ENCODE peak calls at places on chromosomes 13 and 19, in seven cellular contexts. I is fibroblast of the aortic adventitia, X is psoas muscle, Y is A549, L is astrocyte of the spinal cord, Q is fibroblast of pulmonary artery, K is heart right ventricle. P is an unnamed sample.

GRCh38 chr19:39444598-39445257 is 654 bp upstream of the SUPT5H start:
- DNase-seq in I (peak), X (no peak), Y (no peak), L (no peak), Q (no peak), K (no peak), P (no peak)

GRCh38 chr19:17393914-17394313 is at the start of gene CCDC194:
- DNase-seq in I (no peak), X (no peak), Y (no peak), L (no peak), Q (no peak), K (no peak), P (no peak)

GRCh38 chr19:15196683-15197005 is 4.2 kb downstream of the NOTCH3 start:
- DNase-seq in I (no peak), X (no peak), Y (no peak), L (no peak), Q (no peak), K (no peak), P (no peak)

GRCh38 chr19:54172764-54173699 is at the start of gene TMC4:
- DNase-seq in I (peak), X (no peak), Y (peak), L (no peak), Q (no peak), K (no peak), P (peak)

GRCh38 chr19:46303702-46304397 is 7.0 kb downstream of the HIF3A start:
- DNase-seq in I (no peak), X (peak), Y (peak), L (peak), Q (peak), K (peak), P (no peak)

GRCh38 chr13:106480511-106480910 is 55.0 kb downstream of the EFNB2 start:
- DNase-seq in I (peak), X (no peak), Y (no peak), L (no peak), Q (no peak), K (no peak), P (no peak)

GRCh38 chr19:10694706-10695105 is 6.5 kb upstream of the QTRT1 start:
- DNase-seq in I (no peak), X (no peak), Y (no peak), L (no peak), Q (no peak), K (no peak), P (no peak)

GRCh38 chr19:58153386-58153785 is 2.8 kb upstream of the ZNF329 start:
- DNase-seq in I (no peak), X (no peak), Y (no peak), L (no peak), Q (no peak), K (no peak), P (no peak)

GRCh38 chr19:802497-802887 is 5.2 kb downstream of the PTBP1 start:
- DNase-seq in I (peak), X (peak), Y (no peak), L (peak), Q (no peak), K (no peak), P (no peak)

GRCh38 chr13:101942038-101942437 is 459.8 kb downstream of the FGF14 start:
- DNase-seq in I (peak), X (no peak), Y (peak), L (peak), Q (peak), K (no peak), P (no peak)

GRCh38 chr19:54160182-54160811 is 776 bp upstream of the LENG1 start:
- DNase-seq in I (peak), X (no peak), Y (no peak), L (no peak), Q (peak), K (no peak), P (no peak)

GRCh38 chr19:2355168-2356035 is 4.7 kb upstream of the TMPRSS9 start:
- DNase-seq in I (no peak), X (peak), Y (no peak), L (peak), Q (no peak), K (no peak), P (no peak)

GRCh38 chr19:49421039-49421877 is 2.0 kb downstream of the PTH2 start:
- DNase-seq in I (peak), X (peak), Y (no peak), L (peak), Q (peak), K (peak), P (peak)

GRCh38 chr13:63041640-63042414 is 1626.2 kb upstream of the PCDH20 start:
- DNase-seq in I (peak), X (no peak), Y (no peak), L (no peak), Q (peak), K (no peak), P (no peak)

GRCh38 chr19:39157275-39157996 is 31.9 kb downstream of the PAK4 start:
- DNase-seq in I (peak), X (no peak), Y (no peak), L (no peak), Q (no peak), K (no peak), P (no peak)

DNA sequence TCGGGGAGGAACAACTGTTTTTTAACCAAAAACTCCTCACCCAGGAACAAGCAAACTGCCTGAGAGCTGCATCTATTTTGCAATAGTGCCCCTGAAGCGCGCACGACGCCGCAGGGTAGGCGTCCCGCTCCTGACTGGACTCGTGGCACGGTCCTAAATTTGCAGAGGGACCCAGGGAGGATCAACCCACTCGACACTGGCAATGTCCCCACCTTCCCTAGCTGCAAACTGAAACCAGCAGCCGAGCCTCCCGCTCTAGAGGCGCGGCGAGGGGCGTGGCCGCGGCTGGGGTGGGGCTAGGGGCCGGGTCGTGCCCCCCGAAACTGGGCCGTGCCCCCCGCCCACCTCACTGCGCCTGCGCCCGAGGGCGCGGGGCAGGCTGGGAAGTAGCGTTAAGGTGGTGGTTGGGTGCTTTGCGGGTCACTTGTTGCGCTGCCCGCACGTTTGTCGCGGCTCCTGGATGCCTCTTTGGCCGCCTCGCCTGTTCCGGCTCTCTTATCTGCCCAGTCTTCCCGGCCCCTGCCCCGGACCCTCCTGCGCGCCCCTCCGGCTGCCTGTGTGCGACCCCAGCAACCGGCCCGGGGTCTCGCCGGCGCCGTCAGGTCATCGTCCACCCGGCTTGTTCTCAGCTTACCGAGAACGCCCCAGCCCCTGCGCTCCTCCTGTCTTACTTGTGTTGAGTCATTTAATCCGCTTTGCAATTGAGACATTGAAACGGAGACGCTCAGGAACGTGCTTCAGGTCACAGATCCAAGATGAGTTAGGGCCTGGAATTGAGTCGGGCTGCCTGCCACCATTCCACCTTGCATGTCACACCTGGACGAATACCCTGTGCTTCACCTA is 37.9 kb upstream of the LSM14A start:
- DNase-seq in I (peak), X (peak), Y (peak), L (peak), Q (peak), K (peak), P (peak)
- TF ChIP-seq CTCF in I (no peak), X (no peak), Y (no peak), L (no peak), Q (no peak), K (no peak), P (no peak)

GRCh38 chr13:111202149-111202548 is 87.0 kb downstream of the ARHGEF7 start:
- DNase-seq in I (no peak), X (no peak), Y (no peak), L (no peak), Q (no peak), K (no peak), P (no peak)
- H3K4me3 ChIP-seq in I (no peak), X (no peak), Y (no peak), L (no peak), Q (no peak), K (peak), P (no peak)

DNA sequence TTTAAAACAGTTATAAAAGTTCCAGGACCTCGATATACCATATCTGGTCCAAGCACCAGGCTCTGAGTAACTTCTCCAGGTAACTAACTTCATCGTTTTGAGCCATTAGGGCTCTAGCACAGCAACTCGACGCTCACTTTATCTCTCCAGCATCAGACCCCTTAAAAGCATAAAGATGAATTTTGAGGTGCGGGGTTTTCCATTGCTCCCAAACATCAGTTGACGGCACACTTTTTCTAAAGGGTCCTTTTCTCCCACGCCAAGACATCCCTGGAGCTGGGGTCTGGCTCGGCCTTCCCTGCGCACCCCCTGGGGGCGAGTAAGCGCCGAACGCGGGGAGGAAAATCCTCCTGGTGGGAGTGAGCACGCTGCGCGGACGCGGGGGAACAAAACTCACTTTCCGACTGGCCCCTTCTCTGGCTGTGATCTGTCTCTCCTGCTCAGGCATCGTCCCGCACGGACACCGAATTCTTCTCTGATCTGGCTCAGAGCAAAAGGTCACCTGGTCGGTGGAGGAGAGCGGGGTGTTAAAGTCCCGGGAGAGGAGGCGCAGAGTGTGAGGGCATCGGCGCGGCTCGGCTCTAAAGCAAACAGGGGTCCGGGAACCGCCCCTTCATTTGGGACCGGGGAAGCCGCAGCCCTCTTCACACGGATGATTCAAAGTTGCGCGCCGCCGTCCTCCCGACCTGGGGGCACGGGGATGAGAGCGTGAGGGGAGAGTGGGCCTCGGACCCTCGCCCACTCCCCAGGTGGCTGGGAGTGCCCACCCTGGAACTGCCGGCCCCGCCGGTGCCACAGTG is at the start of gene ATP7B:
- DNase-seq in I (no peak), X (peak), Y (peak), L (peak), Q (no peak), K (peak), P (no peak)
- TF ChIP-seq CTCF in I (peak), X (peak), Y (no peak), L (peak), Q (peak), K (no peak), P (no peak)

GRCh38 chr19:29927944-29928669 is 13.9 kb upstream of the URI1 start:
- DNase-seq in I (no peak), X (no peak), Y (no peak), L (no peak), Q (no peak), K (no peak), P (no peak)
- H3K4me3 ChIP-seq in I (peak), X (no peak), Y (no peak), L (no peak), Q (no peak), K (no peak), P (no peak)

P was measured in LNCaP clone FGC.